ENCODE peak calls at places on chromosome 11, in five cellular contexts. B, M, R, N and K are unnamed samples.
A peak's percentile ranks its signal among the peaks of the same experiment; 100 is the strongest.

GRCh38 chr11:44029507-44029845 is 18.3 kb upstream of the ACCSL start:
- DNase-seq in B (no peak), M (no peak), R (no peak), N (peak; percentile 38), K (peak; percentile 59)

GRCh38 chr11:36402568-36403181 is 106.6 kb downstream of the PRR5L start:
- DNase-seq in B (no peak), M (no peak), R (no peak), N (no peak), K (no peak)

GRCh38 chr11:77207618-77208313 is 79.7 kb downstream of the MYO7A start:
- DNase-seq in B (no peak), M (no peak), R (no peak), N (peak; percentile 29), K (peak; percentile 55)

GRCh38 chr11:1152316-1153104 is 5.2 kb upstream of the MUC5AC start:
- DNase-seq in B (no peak), M (no peak), R (no peak), N (no peak), K (peak; percentile 63)

GRCh38 chr11:93518081-93518480 is 25.1 kb downstream of the SMCO4 start:
- DNase-seq in B (no peak), M (no peak), R (no peak), N (no peak), K (no peak)

GRCh38 chr11:117921456-117921855 is 7.7 kb downstream of the TMPRSS13 start:
- DNase-seq in B (no peak), M (no peak), R (no peak), N (no peak), K (no peak)

GRCh38 chr11:19389787-19390303 is 149.1 kb upstream of the E2F8 start:
- DNase-seq in B (no peak), M (peak; percentile 21), R (no peak), N (peak; percentile 60), K (no peak)

GRCh38 chr11:10318527-10318802 is 13.6 kb downstream of the ADM start:
- DNase-seq in B (no peak), M (peak; percentile 54), R (no peak), N (no peak), K (no peak)

GRCh38 chr11:27216268-27217149 is 146.5 kb downstream of the CCDC34 start:
- DNase-seq in B (peak; percentile 81), M (peak; percentile 33), R (no peak), N (peak; percentile 57), K (no peak)

GRCh38 chr11:22795914-22796313 is 33.7 kb downstream of the SVIP start:
- DNase-seq in B (no peak), M (no peak), R (no peak), N (no peak), K (no peak)

GRCh38 chr11:63663809-63664208 is 7.4 kb downstream of the ATL3 start:
- DNase-seq in B (no peak), M (no peak), R (no peak), N (no peak), K (no peak)

GRCh38 chr11:29333993-29334780 is 682.6 kb downstream of the KCNA4 start:
- DNase-seq in B (no peak), M (no peak), R (no peak), N (no peak), K (no peak)

GRCh38 chr11:8787372-8787771 is 104.8 kb downstream of the RPL27A start:
- DNase-seq in B (no peak), M (peak; percentile 57), R (no peak), N (no peak), K (no peak)

GRCh38 chr11:122115520-122116343 is at the start of gene BLID:
- DNase-seq in B (peak; percentile 30), M (peak; percentile 19), R (no peak), N (no peak), K (no peak)

GRCh38 chr11:65695459-65696241 is 16.4 kb upstream of the KAT5 start:
- DNase-seq in B (no peak), M (peak; percentile 82), R (no peak), N (no peak), K (no peak)

GRCh38 chr11:126601550-126602215 is 246.2 kb downstream of the ST3GAL4 start:
- DNase-seq in B (no peak), M (no peak), R (no peak), N (no peak), K (no peak)

GRCh38 chr11:18736590-18737148 is 10.7 kb upstream of the IGSF22 start:
- DNase-seq in B (no peak), M (no peak), R (no peak), N (no peak), K (no peak)

GRCh38 chr11:126268361-126268707 is 361 bp downstream of the SRPRA start:
- DNase-seq in B (no peak), M (no peak), R (no peak), N (no peak), K (no peak)

GRCh38 chr11:65540290-65541092 is 15.6 kb downstream of the SCYL1 start:
- DNase-seq in B (peak; percentile 93), M (peak; percentile 97), R (peak; percentile 43), N (peak; percentile 93), K (peak; percentile 96)

GRCh38 chr11:846496-847098 is 3.9 kb downstream of the TSPAN4 start:
- DNase-seq in B (no peak), M (no peak), R (no peak), N (no peak), K (no peak)

GRCh38 chr11:65896009-65896999 is 3.9 kb downstream of the FOSL1 start:
- DNase-seq in B (no peak), M (no peak), R (no peak), N (no peak), K (no peak)

GRCh38 chr11:133582731-133583130 is 50.4 kb upstream of the OPCML start:
- DNase-seq in B (no peak), M (no peak), R (no peak), N (no peak), K (no peak)

GRCh38 chr11:46918087-46918751 is at the start of gene LRP4:
- DNase-seq in B (peak; percentile 69), M (peak; percentile 69), R (no peak), N (no peak), K (no peak)

GRCh38 chr11:17648528-17648927 is 70.8 kb upstream of the MYOD1 start:
- DNase-seq in B (no peak), M (no peak), R (no peak), N (no peak), K (no peak)

GRCh38 chr11:128549256-128549944 is 38.0 kb downstream of the ETS1 start:
- DNase-seq in B (peak; percentile 82), M (peak; percentile 31), R (no peak), N (peak; percentile 60), K (no peak)

GRCh38 chr11:131668867-131669780 is 298.7 kb downstream of the NTM start:
- DNase-seq in B (no peak), M (peak; percentile 25), R (no peak), N (no peak), K (no peak)

GRCh38 chr11:124799384-124800225 is 601 bp downstream of the MSANTD2 start:
- DNase-seq in B (peak; percentile 22), M (peak; percentile 41), R (no peak), N (peak; percentile 62), K (peak; percentile 74)

GRCh38 chr11:26319906-26320305 is 12.0 kb upstream of the ANO3 start:
- DNase-seq in B (no peak), M (no peak), R (no peak), N (no peak), K (no peak)

DNA sequence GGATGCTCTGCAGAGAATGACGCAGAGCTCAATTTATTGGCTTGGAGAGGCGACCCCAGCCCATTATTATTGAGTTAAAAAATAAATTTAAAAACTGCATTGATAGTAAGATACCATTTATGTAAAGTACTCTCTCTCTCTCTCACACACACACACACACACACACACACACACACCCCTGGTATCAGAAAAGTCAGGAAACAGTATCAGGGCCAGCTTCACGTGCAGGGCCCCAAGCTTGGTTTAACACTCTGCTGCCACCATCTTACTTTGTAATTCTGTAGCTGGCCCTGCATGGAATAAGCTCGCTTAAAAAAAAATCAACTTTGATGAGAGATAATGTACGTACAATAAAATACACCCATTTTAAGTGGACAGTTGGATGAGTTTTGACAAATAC is 59.8 kb upstream of the CD5 start:
- DNase-seq in B (no peak), M (no peak), R (no peak), N (no peak), K (no peak)
- H3K4me3 ChIP-seq in B (no peak overlapping the region), M (no peak overlapping the region), R (no peak overlapping the region), N (no peak overlapping the region), K (no peak overlapping the region)

DNA sequence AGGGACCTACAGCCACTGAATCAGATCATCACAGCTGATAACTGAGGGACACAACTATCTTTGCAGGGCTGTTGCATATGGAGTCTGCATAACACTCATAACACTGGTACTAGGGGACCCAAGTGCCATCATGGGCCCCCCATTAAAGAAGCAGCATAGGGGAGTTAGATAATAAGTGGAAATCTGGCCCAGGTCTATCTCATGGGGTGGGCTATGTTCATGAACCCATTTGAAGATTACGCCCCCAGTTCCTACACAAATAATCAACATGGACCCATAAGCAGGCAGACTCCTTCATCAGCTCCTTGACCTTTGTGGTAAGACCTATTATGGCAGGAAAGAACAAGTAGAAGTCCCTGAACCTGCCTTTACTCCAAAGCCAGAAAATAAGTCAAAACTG is 48.8 kb downstream of the ASCL2 start:
- DNase-seq in B (no peak), M (no peak), R (no peak), N (no peak), K (no peak)
- H3K4me3 ChIP-seq in B (no peak overlapping the region), M (no peak overlapping the region), R (no peak overlapping the region), N (no peak overlapping the region), K (no peak overlapping the region)

GRCh38 chr11:67351275-67352005 is 1.9 kb downstream of the POLD4 start:
- DNase-seq in B (peak; percentile 55), M (peak; percentile 77), R (no peak), N (no peak), K (peak; percentile 77)
- H3K4me3 ChIP-seq in B (peak overlapping the region; percentile 92), M (no peak overlapping the region), R (no peak overlapping the region), N (no peak overlapping the region), K (peak overlapping the region; percentile 81)

GRCh38 chr11:75031224-75031753 is 42.6 kb downstream of the NEU3 start:
- DNase-seq in B (no peak), M (no peak), R (peak; percentile 43), N (peak; percentile 59), K (no peak)

GRCh38 chr11:75032550-75032935 is 43.8 kb downstream of the NEU3 start:
- DNase-seq in B (no peak), M (no peak), R (no peak), N (no peak), K (no peak)

GRCh38 chr11:75028321-75029097 is 39.8 kb downstream of the NEU3 start:
- DNase-seq in B (no peak), M (no peak), R (no peak), N (no peak), K (no peak)

GRCh38 chr11:75031771-75032549 is 43.2 kb downstream of the NEU3 start:
- DNase-seq in B (peak; percentile 70), M (peak; percentile 80), R (no peak), N (peak; percentile 79), K (no peak)

DNA sequence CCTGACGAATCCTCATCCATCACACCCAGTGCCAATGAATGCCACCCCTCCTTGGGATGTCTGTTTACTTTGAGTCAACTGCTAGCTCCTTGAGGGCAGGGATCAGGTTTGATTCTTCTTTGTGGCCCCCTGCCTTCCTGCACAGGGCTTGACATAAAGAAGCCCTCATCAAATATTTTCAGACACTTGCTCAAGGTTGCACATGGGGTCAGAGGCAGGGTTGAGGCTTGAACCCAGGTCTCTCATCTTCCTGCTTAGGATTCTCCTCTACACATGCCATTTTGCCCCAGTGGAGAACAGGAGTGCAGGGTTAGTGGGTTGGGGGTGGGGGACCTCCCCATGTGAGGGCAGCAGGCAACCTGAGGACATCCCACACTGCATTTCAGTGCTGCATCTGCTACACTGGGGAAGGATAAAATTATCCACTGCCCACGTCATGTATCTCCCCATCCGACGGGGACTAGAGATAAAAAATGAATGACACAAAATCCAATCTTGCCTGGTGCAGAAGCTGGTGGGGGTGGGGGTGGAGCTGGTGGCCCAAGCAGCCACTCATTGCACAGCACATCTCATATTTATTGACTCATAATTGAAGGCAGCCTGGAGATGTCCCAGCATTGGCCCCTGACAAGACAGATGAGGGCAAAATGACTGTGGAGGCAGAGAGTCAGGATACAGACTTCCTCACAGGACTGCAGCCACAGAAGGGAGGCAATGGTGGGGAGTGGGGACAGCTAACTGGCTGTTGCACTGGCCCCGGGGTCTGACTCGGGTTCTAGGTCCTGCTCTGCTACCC is 41.3 kb downstream of the NEU3 start:
- DNase-seq in B (no peak), M (no peak), R (no peak), N (no peak), K (no peak)
- H3K4me3 ChIP-seq in B (no peak overlapping the region), M (no peak overlapping the region), R (no peak overlapping the region), N (no peak overlapping the region), K (no peak overlapping the region)